ENCODE peak calls at places on chromosomes 3 and 15, in nine cellular contexts. A, Z, D, E, Y, F, M, J and H are unnamed samples.

GRCh38 chr3:126417461-126418255 is 22.9 kb downstream of the CFAP100 start:
- DNase-seq in A (no peak), Z (no peak), D (no peak), E (no peak), Y (no peak), F (no peak), M (no peak), J (no peak), H (no peak)

GRCh38 chr15:89174476-89174875 is 46.9 kb downstream of the RLBP1 start:
- DNase-seq in A (no peak), Z (no peak), D (no peak), E (no peak), Y (no peak), F (no peak), M (no peak), J (no peak), H (no peak)

GRCh38 chr15:79872358-79873017 is 24.3 kb downstream of the MTHFS start:
- DNase-seq in A (peak), Z (no peak), D (no peak), E (no peak), Y (no peak), F (no peak), M (peak), J (no peak), H (peak)

GRCh38 chr3:135082706-135083105 is 287.6 kb downstream of the EPHB1 start:
- DNase-seq in A (no peak), Z (no peak), D (no peak), E (no peak), Y (no peak), F (no peak), M (no peak), J (no peak), H (no peak)

GRCh38 chr3:37862219-37862711 is 585 bp downstream of the CTDSPL start:
- DNase-seq in A (peak), Z (peak), D (no peak), E (peak), Y (no peak), F (peak), M (peak), J (peak), H (peak)

GRCh38 chr3:184391266-184391665 is 11.4 kb downstream of the CHRD start:
- DNase-seq in A (peak), Z (no peak), D (no peak), E (no peak), Y (no peak), F (no peak), M (peak), J (no peak), H (no peak)

GRCh38 chr15:90929709-90930019 is 2.7 kb downstream of the HDDC3 start:
- DNase-seq in A (peak), Z (no peak), D (no peak), E (no peak), Y (no peak), F (no peak), M (no peak), J (no peak), H (peak)

GRCh38 chr3:31943041-31943440 is 38.0 kb downstream of the OSBPL10 start:
- DNase-seq in A (no peak), Z (no peak), D (no peak), E (no peak), Y (no peak), F (no peak), M (peak), J (no peak), H (peak)

GRCh38 chr3:13262493-13263211 is 157.5 kb downstream of the NUP210 start:
- DNase-seq in A (peak), Z (no peak), D (no peak), E (no peak), Y (no peak), F (no peak), M (no peak), J (no peak), H (no peak)

GRCh38 chr3:195550723-195551122 is 7.6 kb upstream of the PPP1R2 start:
- DNase-seq in A (no peak), Z (no peak), D (no peak), E (no peak), Y (no peak), F (no peak), M (no peak), J (no peak), H (no peak)

GRCh38 chr3:12316253-12316652 is 27.4 kb downstream of the PPARG start:
- DNase-seq in A (no peak), Z (no peak), D (no peak), E (no peak), Y (no peak), F (no peak), M (no peak), J (no peak), H (no peak)

GRCh38 chr3:57556459-57557087 is 499 bp downstream of the PDE12 start:
- DNase-seq in A (peak), Z (peak), D (no peak), E (no peak), Y (no peak), F (peak), M (peak), J (no peak), H (no peak)

GRCh38 chr3:95172549-95172948 is 1109.7 kb downstream of the NSUN3 start:
- DNase-seq in A (no peak), Z (no peak), D (no peak), E (no peak), Y (no peak), F (no peak), M (no peak), J (no peak), H (no peak)

GRCh38 chr3:105493305-105493892 is 126.7 kb downstream of the ALCAM start:
- DNase-seq in A (no peak), Z (no peak), D (no peak), E (no peak), Y (no peak), F (no peak), M (no peak), J (no peak), H (no peak)

GRCh38 chr3:31636693-31637442 is 104.1 kb downstream of the STT3B start:
- DNase-seq in A (no peak), Z (no peak), D (no peak), E (no peak), Y (no peak), F (no peak), M (no peak), J (no peak), H (no peak)

GRCh38 chr3:16477501-16477900 is 36.0 kb downstream of the RFTN1 start:
- DNase-seq in A (peak), Z (no peak), D (no peak), E (no peak), Y (no peak), F (no peak), M (no peak), J (no peak), H (no peak)

GRCh38 chr3:72077473-72078259 is 292.7 kb upstream of the PROK2 start:
- DNase-seq in A (no peak), Z (no peak), D (no peak), E (no peak), Y (no peak), F (no peak), M (no peak), J (no peak), H (no peak)